ENCODE peak calls at places on chromosomes 7 and 10, in seven cellular contexts. One of them, this sample, is unnamed. For H3K27me3, the result is how much of the 10 kb centered on the place peaks cover.

GRCh38 chr7:46713868-46714596 is 793.0 kb upstream of the IGFBP3 start:
- DNase-seq in spleen: no peak
- DNase-seq in bronchial epithelial cell: no peak
- DNase-seq in thoracic aorta: no peak
- DNase-seq in tibial artery: peak
- DNase-seq in ovary: peak
- DNase-seq in brain microvascular endothelial cell: peak
- DNase-seq in this sample: no peak

GRCh38 chr7:100467638-100468373 is 3.7 kb upstream of the SPACDR start:
- DNase-seq in bronchial epithelial cell: no peak
- DNase-seq in ovary: no peak
- DNase-seq in tibial artery: no peak
- DNase-seq in thoracic aorta: no peak
- DNase-seq in brain microvascular endothelial cell: no peak
- DNase-seq in spleen: peak
- DNase-seq in this sample: no peak

GRCh38 chr10:10359263-10359662 is 658.4 kb upstream of the CELF2 start:
- DNase-seq in tibial artery: no peak
- DNase-seq in spleen: no peak
- DNase-seq in bronchial epithelial cell: no peak
- DNase-seq in brain microvascular endothelial cell: no peak
- DNase-seq in thoracic aorta: no peak
- DNase-seq in ovary: no peak
- DNase-seq in this sample: no peak

GRCh38 chr7:73778801-73779389 is 8.8 kb upstream of the CLDN3 start:
- DNase-seq in brain microvascular endothelial cell: no peak
- DNase-seq in ovary: no peak
- DNase-seq in spleen: no peak
- DNase-seq in tibial artery: peak
- DNase-seq in bronchial epithelial cell: no peak
- DNase-seq in thoracic aorta: no peak
- DNase-seq in this sample: no peak

GRCh38 chr10:48579251-48579960 is 25.5 kb downstream of the ARHGAP22 start:
- DNase-seq in bronchial epithelial cell: peak
- DNase-seq in tibial artery: no peak
- DNase-seq in ovary: no peak
- DNase-seq in spleen: no peak
- DNase-seq in thoracic aorta: no peak
- DNase-seq in brain microvascular endothelial cell: peak
- DNase-seq in this sample: no peak

GRCh38 chr7:101869026-101869900 is 51.8 kb downstream of the CUX1 start:
- DNase-seq in bronchial epithelial cell: no peak
- DNase-seq in spleen: no peak
- DNase-seq in ovary: no peak
- DNase-seq in tibial artery: no peak
- DNase-seq in thoracic aorta: no peak
- DNase-seq in brain microvascular endothelial cell: no peak
- DNase-seq in this sample: no peak

GRCh38 chr10:131574707-131575430 is 263.3 kb upstream of the TCERG1L start:
- DNase-seq in spleen: peak
- DNase-seq in bronchial epithelial cell: no peak
- DNase-seq in tibial artery: peak
- DNase-seq in ovary: no peak
- DNase-seq in brain microvascular endothelial cell: no peak
- DNase-seq in thoracic aorta: no peak
- DNase-seq in this sample: no peak

GRCh38 chr7:101395376-101395775 is 32.7 kb downstream of the COL26A1 start:
- DNase-seq in ovary: no peak
- DNase-seq in bronchial epithelial cell: no peak
- DNase-seq in thoracic aorta: no peak
- DNase-seq in brain microvascular endothelial cell: no peak
- DNase-seq in spleen: no peak
- DNase-seq in tibial artery: no peak
- DNase-seq in this sample: no peak

GRCh38 chr7:44713141-44713540 is 35.5 kb upstream of the ZMIZ2 start:
- DNase-seq in tibial artery: no peak
- DNase-seq in brain microvascular endothelial cell: no peak
- DNase-seq in spleen: peak
- DNase-seq in bronchial epithelial cell: no peak
- DNase-seq in thoracic aorta: no peak
- DNase-seq in ovary: no peak
- DNase-seq in this sample: no peak

GRCh38 chr7:66683770-66684123 is 55.1 kb downstream of the KCTD7 start:
- DNase-seq in ovary: no peak
- DNase-seq in brain microvascular endothelial cell: no peak
- DNase-seq in bronchial epithelial cell: no peak
- DNase-seq in spleen: peak
- DNase-seq in thoracic aorta: no peak
- DNase-seq in tibial artery: peak
- DNase-seq in this sample: no peak

GRCh38 chr7:25069900-25070443 is 55.1 kb downstream of the CYCS start:
- DNase-seq in tibial artery: peak
- DNase-seq in bronchial epithelial cell: peak
- DNase-seq in brain microvascular endothelial cell: peak
- DNase-seq in spleen: no peak
- DNase-seq in thoracic aorta: no peak
- DNase-seq in ovary: peak
- DNase-seq in this sample: peak
- TF ChIP-seq CTCF in tibial artery: peak
- TF ChIP-seq CTCF in bronchial epithelial cell: peak
- TF ChIP-seq CTCF in brain microvascular endothelial cell: peak
- TF ChIP-seq CTCF in spleen: peak
- TF ChIP-seq CTCF in thoracic aorta: peak
- TF ChIP-seq CTCF in ovary: peak
- TF ChIP-seq CTCF in this sample: peak

DNA sequence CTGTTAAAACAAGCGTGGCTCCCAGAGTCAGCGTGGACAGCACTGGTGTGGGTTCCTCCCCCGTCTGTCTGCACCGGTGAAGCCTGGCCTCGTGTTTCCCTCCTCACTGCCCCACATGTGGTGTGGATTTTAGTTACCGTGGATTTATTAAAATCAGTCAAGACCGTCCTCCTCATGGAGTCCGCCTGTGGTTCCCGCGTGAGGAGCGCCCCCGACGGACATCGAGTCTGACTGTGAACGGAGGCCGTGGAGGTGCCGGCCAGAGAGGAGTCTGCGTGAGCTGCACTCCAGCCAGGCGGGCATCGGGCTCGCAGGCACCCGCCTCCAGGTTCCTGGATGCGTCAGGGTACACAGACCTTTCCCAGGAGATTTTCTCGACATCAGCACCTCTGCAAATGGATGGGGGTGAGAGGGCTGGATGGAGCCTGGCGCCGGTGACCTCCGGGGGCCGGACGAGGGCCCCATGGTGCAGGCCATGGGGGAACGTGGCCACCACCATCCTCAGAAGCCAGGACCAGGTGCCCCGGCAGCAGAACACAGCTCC is 26.3 kb upstream of the UTF1 start:
- DNase-seq in brain microvascular endothelial cell: no peak
- DNase-seq in thoracic aorta: no peak
- DNase-seq in spleen: no peak
- DNase-seq in tibial artery: no peak
- DNase-seq in bronchial epithelial cell: no peak
- DNase-seq in ovary: no peak
- DNase-seq in this sample: no peak
- H3K27me3 ChIP-seq in brain microvascular endothelial cell: under half
- H3K27me3 ChIP-seq in thoracic aorta: under half
- H3K27me3 ChIP-seq in spleen: under half
- H3K27me3 ChIP-seq in tibial artery: under half
- H3K27me3 ChIP-seq in bronchial epithelial cell: under half
- H3K27me3 ChIP-seq in ovary: under half
- H3K27me3 ChIP-seq in this sample: under half

DNA sequence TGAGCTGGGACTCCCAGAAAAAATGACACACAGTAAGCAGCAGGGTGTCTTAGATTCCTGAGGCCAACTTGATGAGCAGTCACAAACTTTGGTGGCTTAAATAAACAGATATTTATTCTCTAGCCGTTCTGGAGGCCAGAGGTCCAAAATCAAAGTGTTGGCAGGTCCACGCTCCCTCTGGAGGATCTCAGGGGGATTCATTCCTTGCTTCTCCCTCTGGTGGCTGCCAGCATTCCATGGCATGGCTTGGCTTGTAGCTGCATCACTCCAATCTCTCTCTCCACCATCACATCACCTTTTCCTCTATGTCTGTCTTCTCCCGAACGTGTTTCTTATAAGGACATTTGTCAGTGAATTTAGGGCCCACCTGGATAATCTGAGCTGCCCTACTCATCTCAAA is 98.4 kb downstream of the OSBPL3 start:
- DNase-seq in thoracic aorta: no peak
- DNase-seq in ovary: no peak
- DNase-seq in brain microvascular endothelial cell: no peak
- DNase-seq in tibial artery: no peak
- DNase-seq in bronchial epithelial cell: no peak
- DNase-seq in spleen: no peak
- DNase-seq in this sample: peak
- TF ChIP-seq CTCF in thoracic aorta: no peak
- TF ChIP-seq CTCF in ovary: no peak
- TF ChIP-seq CTCF in brain microvascular endothelial cell: peak
- TF ChIP-seq CTCF in tibial artery: no peak
- TF ChIP-seq CTCF in bronchial epithelial cell: peak
- TF ChIP-seq CTCF in spleen: no peak
- TF ChIP-seq CTCF in this sample: peak

GRCh38 chr10:43077421-43078171 is 727 bp downstream of the RET start:
- DNase-seq in tibial artery: no peak
- DNase-seq in bronchial epithelial cell: no peak
- DNase-seq in spleen: no peak
- DNase-seq in ovary: no peak
- DNase-seq in thoracic aorta: no peak
- DNase-seq in brain microvascular endothelial cell: no peak
- DNase-seq in this sample: no peak
- H3K27me3 ChIP-seq in tibial artery: under half
- H3K27me3 ChIP-seq in bronchial epithelial cell: under half
- H3K27me3 ChIP-seq in spleen: half or more
- H3K27me3 ChIP-seq in ovary: under half
- H3K27me3 ChIP-seq in thoracic aorta: under half
- H3K27me3 ChIP-seq in brain microvascular endothelial cell: under half
- H3K27me3 ChIP-seq in this sample: under half

This sample was measured in Caco-2.